ENCODE peak calls at places on chromosomes 16 and 17, in eight cellular contexts. One of them, this sample, is unnamed.

GRCh38 chr16:56649820-56650219 is 1.9 kb upstream of the MT1B start:
- DNase-seq in ovary: no peak
- DNase-seq in breast epithelium: no peak
- DNase-seq in upper lobe of left lung: no peak
- DNase-seq in HCT116: no peak
- DNase-seq in stomach: no peak
- DNase-seq in K562: no peak
- DNase-seq in IMR-90: no peak
- DNase-seq in this sample: no peak

GRCh38 chr17:80443916-80444708 is 29.1 kb downstream of the ENDOV start:
- DNase-seq in ovary: no peak
- DNase-seq in breast epithelium: no peak
- DNase-seq in upper lobe of left lung: no peak
- DNase-seq in HCT116: no peak
- DNase-seq in stomach: no peak
- DNase-seq in K562: no peak
- DNase-seq in IMR-90: no peak
- DNase-seq in this sample: no peak

GRCh38 chr17:61635913-61636432 is 45.0 kb upstream of the NACA2 start:
- DNase-seq in ovary: no peak
- DNase-seq in breast epithelium: no peak
- DNase-seq in upper lobe of left lung: peak; percentile 26
- DNase-seq in HCT116: peak; percentile 65
- DNase-seq in stomach: peak; percentile 50
- DNase-seq in K562: peak; percentile 16
- DNase-seq in IMR-90: peak; percentile 66
- DNase-seq in this sample: no peak

GRCh38 chr16:73066927-73067670 is 19.2 kb upstream of the ZFHX3 start:
- DNase-seq in ovary: no peak
- DNase-seq in breast epithelium: no peak
- DNase-seq in upper lobe of left lung: no peak
- DNase-seq in HCT116: no peak
- DNase-seq in stomach: no peak
- DNase-seq in K562: no peak
- DNase-seq in IMR-90: peak; percentile 75
- DNase-seq in this sample: no peak

GRCh38 chr16:63684702-63685101 is 1437.2 kb downstream of the CDH11 start:
- DNase-seq in ovary: no peak
- DNase-seq in breast epithelium: no peak
- DNase-seq in upper lobe of left lung: no peak
- DNase-seq in HCT116: no peak
- DNase-seq in stomach: no peak
- DNase-seq in K562: no peak
- DNase-seq in IMR-90: no peak
- DNase-seq in this sample: no peak

GRCh38 chr17:5585814-5586558 is 1.7 kb upstream of the NLRP1 start:
- DNase-seq in ovary: no peak
- DNase-seq in breast epithelium: no peak
- DNase-seq in upper lobe of left lung: no peak
- DNase-seq in HCT116: no peak
- DNase-seq in stomach: no peak
- DNase-seq in K562: no peak
- DNase-seq in IMR-90: peak; percentile 31
- DNase-seq in this sample: no peak

GRCh38 chr17:17205368-17206148 is 575 bp downstream of the PLD6 start:
- DNase-seq in ovary: peak; percentile 61
- DNase-seq in breast epithelium: no peak
- DNase-seq in upper lobe of left lung: peak; percentile 74
- DNase-seq in HCT116: peak; percentile 7
- DNase-seq in stomach: peak; percentile 73
- DNase-seq in K562: peak; percentile 63
- DNase-seq in IMR-90: peak; percentile 21
- DNase-seq in this sample: no peak

GRCh38 chr17:41680426-41681040 is 8.2 kb upstream of the EIF1 start:
- DNase-seq in ovary: no peak
- DNase-seq in breast epithelium: no peak
- DNase-seq in upper lobe of left lung: no peak
- DNase-seq in HCT116: no peak
- DNase-seq in stomach: no peak
- DNase-seq in K562: no peak
- DNase-seq in IMR-90: no peak
- DNase-seq in this sample: no peak

GRCh38 chr17:73278465-73279453 is 17.1 kb upstream of the CPSF4L start:
- DNase-seq in ovary: peak; percentile 83
- DNase-seq in breast epithelium: no peak
- DNase-seq in upper lobe of left lung: no peak
- DNase-seq in HCT116: no peak
- DNase-seq in stomach: peak; percentile 51
- DNase-seq in K562: no peak
- DNase-seq in IMR-90: no peak
- DNase-seq in this sample: no peak

GRCh38 chr16:49395021-49395420 is 21.4 kb downstream of the C16orf78 start:
- DNase-seq in ovary: no peak
- DNase-seq in breast epithelium: no peak
- DNase-seq in upper lobe of left lung: no peak
- DNase-seq in HCT116: no peak
- DNase-seq in stomach: no peak
- DNase-seq in K562: no peak
- DNase-seq in IMR-90: no peak
- DNase-seq in this sample: no peak

GRCh38 chr17:74431568-74432483 is at the start of gene GPRC5C:
- DNase-seq in ovary: peak; percentile 90
- DNase-seq in breast epithelium: peak; percentile 90
- DNase-seq in upper lobe of left lung: peak; percentile 89
- DNase-seq in HCT116: peak; percentile 66
- DNase-seq in stomach: peak; percentile 95
- DNase-seq in K562: peak; percentile 58
- DNase-seq in IMR-90: no peak
- DNase-seq in this sample: no peak

GRCh38 chr16:66262253-66263167 is 104.0 kb upstream of the CDH5 start:
- DNase-seq in ovary: no peak
- DNase-seq in breast epithelium: no peak
- DNase-seq in upper lobe of left lung: no peak
- DNase-seq in HCT116: no peak
- DNase-seq in stomach: no peak
- DNase-seq in K562: no peak
- DNase-seq in IMR-90: peak; percentile 57
- DNase-seq in this sample: no peak

GRCh38 chr16:68420366-68420765 is 27.9 kb downstream of the SMPD3 start:
- DNase-seq in ovary: no peak
- DNase-seq in breast epithelium: no peak
- DNase-seq in upper lobe of left lung: no peak
- DNase-seq in HCT116: no peak
- DNase-seq in stomach: no peak
- DNase-seq in K562: no peak
- DNase-seq in IMR-90: no peak
- DNase-seq in this sample: no peak

GRCh38 chr17:2386400-2387085 is 14.3 kb downstream of the MNT start:
- DNase-seq in ovary: no peak
- DNase-seq in breast epithelium: no peak
- DNase-seq in upper lobe of left lung: no peak
- DNase-seq in HCT116: no peak
- DNase-seq in stomach: peak; percentile 76
- DNase-seq in K562: no peak
- DNase-seq in IMR-90: no peak
- DNase-seq in this sample: no peak

GRCh38 chr16:80366023-80366422 is 174.8 kb upstream of the DYNLRB2 start:
- DNase-seq in ovary: no peak
- DNase-seq in breast epithelium: no peak
- DNase-seq in upper lobe of left lung: no peak
- DNase-seq in HCT116: no peak
- DNase-seq in stomach: no peak
- DNase-seq in K562: no peak
- DNase-seq in IMR-90: no peak
- DNase-seq in this sample: no peak

GRCh38 chr17:68540981-68541380 is 28.8 kb downstream of the PRKAR1A start:
- DNase-seq in ovary: no peak
- DNase-seq in breast epithelium: no peak
- DNase-seq in upper lobe of left lung: no peak
- DNase-seq in HCT116: no peak
- DNase-seq in stomach: no peak
- DNase-seq in K562: no peak
- DNase-seq in IMR-90: no peak
- DNase-seq in this sample: no peak

GRCh38 chr17:79743614-79744013 is 12.9 kb downstream of the ENPP7 start:
- DNase-seq in ovary: no peak
- DNase-seq in breast epithelium: no peak
- DNase-seq in upper lobe of left lung: no peak
- DNase-seq in HCT116: no peak
- DNase-seq in stomach: no peak
- DNase-seq in K562: no peak
- DNase-seq in IMR-90: no peak
- DNase-seq in this sample: no peak

GRCh38 chr17:39591958-39592954 is 15.5 kb downstream of the NEUROD2 start:
- DNase-seq in ovary: peak; percentile 19
- DNase-seq in breast epithelium: no peak
- DNase-seq in upper lobe of left lung: no peak
- DNase-seq in HCT116: peak; percentile 13
- DNase-seq in stomach: peak; percentile 44
- DNase-seq in K562: peak; percentile 59
- DNase-seq in IMR-90: peak; percentile 50
- DNase-seq in this sample: no peak

GRCh38 chr17:31424944-31425582 is 33.6 kb downstream of the RAB11FIP4 start:
- DNase-seq in ovary: no peak
- DNase-seq in breast epithelium: no peak
- DNase-seq in upper lobe of left lung: no peak
- DNase-seq in HCT116: no peak
- DNase-seq in stomach: peak; percentile 31
- DNase-seq in K562: no peak
- DNase-seq in IMR-90: peak; percentile 12
- DNase-seq in this sample: no peak

GRCh38 chr17:27494192-27495091 is 38.2 kb downstream of the KSR1 start:
- DNase-seq in ovary: no peak
- DNase-seq in breast epithelium: peak; percentile 64
- DNase-seq in upper lobe of left lung: peak; percentile 93
- DNase-seq in HCT116: peak; percentile 51
- DNase-seq in stomach: peak; percentile 87
- DNase-seq in K562: no peak
- DNase-seq in IMR-90: peak; percentile 42
- DNase-seq in this sample: no peak

GRCh38 chr16:52561910-52562741 is 15.2 kb upstream of the TOX3 start:
- DNase-seq in ovary: no peak
- DNase-seq in breast epithelium: no peak
- DNase-seq in upper lobe of left lung: peak; percentile 61
- DNase-seq in HCT116: no peak
- DNase-seq in stomach: peak; percentile 75
- DNase-seq in K562: no peak
- DNase-seq in IMR-90: no peak
- DNase-seq in this sample: no peak

GRCh38 chr17:43732961-43733360 is 25.6 kb downstream of the SOST start:
- DNase-seq in ovary: no peak
- DNase-seq in breast epithelium: no peak
- DNase-seq in upper lobe of left lung: no peak
- DNase-seq in HCT116: no peak
- DNase-seq in stomach: no peak
- DNase-seq in K562: no peak
- DNase-seq in IMR-90: peak; percentile 87
- DNase-seq in this sample: no peak

DNA sequence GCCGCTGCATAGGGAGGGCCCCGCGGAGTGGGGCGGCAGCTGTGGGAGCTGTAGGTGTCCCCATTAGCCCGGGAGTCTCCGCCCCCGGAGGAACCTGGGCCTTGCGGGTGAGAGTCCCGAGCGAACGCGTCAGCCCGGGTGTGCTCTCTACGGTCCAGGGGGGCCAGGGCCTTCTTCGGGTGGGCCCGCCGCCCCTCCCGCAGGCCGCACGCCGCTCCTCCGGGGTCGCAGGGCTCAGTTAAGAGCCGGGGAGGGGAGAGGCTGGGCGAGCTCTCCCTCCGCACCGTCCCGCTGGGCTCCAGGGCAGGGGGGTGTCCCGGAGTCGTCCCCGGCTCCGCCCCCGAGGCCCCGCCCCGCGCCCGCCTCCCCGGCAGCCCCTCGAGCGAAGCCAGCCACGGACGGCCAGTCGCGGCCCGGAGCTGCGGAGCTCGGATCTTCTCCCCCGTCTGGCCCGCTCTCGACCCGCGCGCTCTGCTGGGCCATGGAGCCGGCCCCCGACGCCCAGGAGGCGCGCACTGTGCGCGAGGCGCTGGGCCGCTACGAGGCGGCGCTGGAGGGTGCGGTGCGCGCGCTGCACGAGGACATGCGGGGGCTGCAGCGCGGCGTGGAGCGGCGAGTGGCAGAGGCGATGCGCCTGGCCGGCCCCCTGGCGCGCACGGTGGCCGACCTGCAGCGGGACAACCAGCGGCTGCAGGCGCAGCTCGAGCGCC is at the start of gene SMTNL2:
- DNase-seq in ovary: peak; percentile 87
- DNase-seq in breast epithelium: no peak
- DNase-seq in upper lobe of left lung: no peak
- DNase-seq in HCT116: no peak
- DNase-seq in stomach: no peak
- DNase-seq in K562: no peak
- DNase-seq in IMR-90: no peak
- DNase-seq in this sample: no peak
- TF ChIP-seq POLR2A in ovary: no peak
- TF ChIP-seq POLR2A in breast epithelium: no peak
- TF ChIP-seq POLR2A in upper lobe of left lung: peak; percentile 6
- TF ChIP-seq POLR2A in HCT116: no peak
- TF ChIP-seq POLR2A in stomach: no peak
- TF ChIP-seq POLR2A in K562: no peak
- TF ChIP-seq POLR2A in IMR-90: no peak
- TF ChIP-seq POLR2A in this sample: no peak

GRCh38 chr17:29433551-29433950 is 43.4 kb downstream of the TAOK1 start:
- DNase-seq in ovary: no peak
- DNase-seq in breast epithelium: no peak
- DNase-seq in upper lobe of left lung: peak; percentile 29
- DNase-seq in HCT116: no peak
- DNase-seq in stomach: no peak
- DNase-seq in K562: no peak
- DNase-seq in IMR-90: no peak
- DNase-seq in this sample: no peak
- TF ChIP-seq POLR2A in ovary: no peak
- TF ChIP-seq POLR2A in breast epithelium: no peak
- TF ChIP-seq POLR2A in upper lobe of left lung: no peak
- TF ChIP-seq POLR2A in HCT116: no peak
- TF ChIP-seq POLR2A in stomach: no peak
- TF ChIP-seq POLR2A in K562: no peak
- TF ChIP-seq POLR2A in IMR-90: no peak
- TF ChIP-seq POLR2A in this sample: no peak

GRCh38 chr16:46891910-46892309 is 7.7 kb downstream of the GPT2 start:
- DNase-seq in ovary: no peak
- DNase-seq in breast epithelium: no peak
- DNase-seq in upper lobe of left lung: no peak
- DNase-seq in HCT116: no peak
- DNase-seq in stomach: no peak
- DNase-seq in K562: no peak
- DNase-seq in IMR-90: no peak
- DNase-seq in this sample: no peak
- TF ChIP-seq POLR2A in ovary: no peak
- TF ChIP-seq POLR2A in breast epithelium: no peak
- TF ChIP-seq POLR2A in upper lobe of left lung: no peak
- TF ChIP-seq POLR2A in HCT116: no peak
- TF ChIP-seq POLR2A in stomach: no peak
- TF ChIP-seq POLR2A in K562: no peak
- TF ChIP-seq POLR2A in IMR-90: no peak
- TF ChIP-seq POLR2A in this sample: no peak

DNA sequence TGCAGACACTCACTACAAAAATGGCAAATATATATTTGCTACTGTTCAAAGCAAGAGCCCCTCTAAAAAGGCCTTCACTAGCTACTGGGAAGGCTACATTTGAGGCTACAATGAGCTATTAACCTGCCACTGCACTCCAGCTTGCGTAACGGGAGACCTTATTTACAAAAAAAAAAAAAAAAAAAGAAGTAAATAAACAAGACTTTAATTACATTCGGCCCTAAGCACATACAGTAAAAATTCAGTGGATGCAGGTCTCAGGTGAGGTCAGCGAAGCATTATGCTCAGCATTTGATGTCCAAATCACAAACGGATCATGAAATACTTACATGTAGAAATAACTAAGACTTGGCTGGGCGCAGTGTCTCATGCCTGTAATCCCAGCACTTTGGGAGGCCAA is 26.7 kb upstream of the LCMT1 start:
- DNase-seq in ovary: no peak
- DNase-seq in breast epithelium: no peak
- DNase-seq in upper lobe of left lung: no peak
- DNase-seq in HCT116: no peak
- DNase-seq in stomach: no peak
- DNase-seq in K562: no peak
- DNase-seq in IMR-90: no peak
- DNase-seq in this sample: no peak
- TF ChIP-seq POLR2A in ovary: no peak
- TF ChIP-seq POLR2A in breast epithelium: no peak
- TF ChIP-seq POLR2A in upper lobe of left lung: no peak
- TF ChIP-seq POLR2A in HCT116: no peak
- TF ChIP-seq POLR2A in stomach: no peak
- TF ChIP-seq POLR2A in K562: no peak
- TF ChIP-seq POLR2A in IMR-90: no peak
- TF ChIP-seq POLR2A in this sample: no peak